ENCODE peak calls at places on chromosomes 12 and 14, in six cellular contexts. Y, V, G, E, P and C are unnamed samples.

GRCh38 chr12:24909667-24910066 is 39.2 kb downstream of the BCAT1 start:
- DNase-seq in G (no peak), P (no peak), V (no peak), Y (peak), E (peak), C (peak)

GRCh38 chr12:75020068-75020557 is 189.5 kb downstream of the KCNC2 start:
- DNase-seq in P (no peak), V (no peak), E (no peak), Y (no peak), G (no peak), C (no peak)

GRCh38 chr12:121346747-121347146 is 5.5 kb downstream of the ANAPC5 start:
- DNase-seq in Y (no peak), V (no peak), P (no peak), G (no peak), E (no peak), C (no peak)

GRCh38 chr12:116368196-116369194 is 91.0 kb upstream of the MED13L start:
- DNase-seq in G (no peak), V (no peak), P (no peak), Y (no peak), E (no peak), C (no peak)

GRCh38 chr14:71290960-71291466 is 383.8 kb downstream of the PCNX1 start:
- DNase-seq in P (peak), V (no peak), E (peak), Y (peak), G (peak), C (peak)

GRCh38 chr14:32012062-32012461 is 65.0 kb upstream of the ARHGAP5 start:
- DNase-seq in P (no peak), V (no peak), G (no peak), E (no peak), Y (no peak), C (no peak)

GRCh38 chr14:91947196-91948184 is at the start of gene FBLN5:
- DNase-seq in V (no peak), E (peak), G (peak), Y (no peak), P (no peak), C (no peak)

GRCh38 chr12:24109381-24110039 is 160.0 kb upstream of the SOX5 start:
- DNase-seq in V (no peak), Y (peak), E (peak), G (no peak), P (no peak), C (peak)

GRCh38 chr12:14273911-14274306 is 91.6 kb upstream of the ATF7IP start:
- DNase-seq in E (peak), Y (peak), G (no peak), V (no peak), P (no peak), C (no peak)

GRCh38 chr12:57737467-57738141 is 938 bp downstream of the AGAP2 start:
- DNase-seq in E (peak), G (no peak), P (no peak), Y (no peak), V (no peak), C (no peak)

GRCh38 chr12:105658389-105658788 is 327.9 kb downstream of the C12orf75 start:
- DNase-seq in P (no peak), G (no peak), V (no peak), E (no peak), Y (no peak), C (no peak)

GRCh38 chr14:79491161-79491560 is 720.1 kb downstream of the DIO2 start:
- DNase-seq in V (no peak), Y (no peak), G (no peak), P (no peak), E (no peak), C (no peak)

GRCh38 chr12:171276-171675 is 42.7 kb downstream of the SLC6A12 start:
- DNase-seq in V (no peak), G (no peak), E (no peak), P (no peak), Y (no peak), C (no peak)

GRCh38 chr14:38910092-38910491 is 192.9 kb downstream of the SEC23A start:
- DNase-seq in V (no peak), Y (no peak), G (no peak), P (no peak), E (no peak), C (no peak)

GRCh38 chr12:111412007-111412829 is 6.5 kb downstream of the SH2B3 start:
- DNase-seq in E (no peak), G (peak), V (no peak), P (no peak), Y (no peak), C (no peak)

GRCh38 chr14:59918824-59919581 is 941 bp upstream of the LRRC9 start:
- DNase-seq in Y (no peak), E (peak), V (peak), G (peak), P (no peak), C (peak)

GRCh38 chr12:104571328-104571727 is 114.6 kb downstream of the CHST11 start:
- DNase-seq in E (no peak), V (no peak), Y (peak), G (no peak), P (peak), C (no peak)

GRCh38 chr12:57740656-57741412 is 2.3 kb upstream of the AGAP2 start:
- DNase-seq in G (peak), P (peak), Y (peak), E (no peak), V (no peak), C (peak)

GRCh38 chr14:61321385-61322010 is at the start of gene PRKCH:
- DNase-seq in P (peak), Y (peak), G (peak), V (no peak), E (peak), C (peak)

GRCh38 chr12:31362115-31362758 is 36.3 kb upstream of the SINHCAF start:
- DNase-seq in V (peak), Y (peak), G (peak), P (peak), E (no peak), C (peak)

GRCh38 chr12:4584896-4585295 is 22.9 kb downstream of the DYRK4 start:
- DNase-seq in Y (no peak), P (no peak), G (no peak), V (no peak), E (no peak), C (no peak)

GRCh38 chr14:34685819-34686428 is 28.5 kb downstream of the CFL2 start:
- DNase-seq in P (no peak), Y (no peak), V (no peak), E (no peak), G (no peak), C (no peak)

GRCh38 chr12:6057693-6058092 is 66.8 kb downstream of the VWF start:
- DNase-seq in G (no peak), Y (no peak), P (no peak), E (no peak), V (no peak), C (no peak)

GRCh38 chr12:117096643-117097042 is 2.6 kb downstream of the TESC start:
- DNase-seq in G (no peak), P (no peak), E (no peak), V (no peak), Y (no peak), C (no peak)

GRCh38 chr12:67698711-67699603 is 50.4 kb downstream of the DYRK2 start:
- DNase-seq in P (peak), V (no peak), Y (peak), G (peak), E (peak), C (peak)

GRCh38 chr12:77943466-77943865 is 112.8 kb downstream of the NAV3 start:
- DNase-seq in G (no peak), V (no peak), E (peak), P (peak), Y (peak), C (no peak)

GRCh38 chr14:60315591-60315990 is 66.6 kb downstream of the PPM1A start:
- DNase-seq in V (no peak), E (no peak), P (no peak), Y (no peak), G (no peak), C (no peak)

GRCh38 chr14:24084439-24084838 is 9.7 kb upstream of the PCK2 start:
- DNase-seq in V (no peak), E (peak), G (no peak), P (no peak), Y (no peak), C (no peak)

GRCh38 chr12:130508847-130509246 is 171.2 kb downstream of the PIWIL1 start:
- DNase-seq in P (no peak), V (no peak), E (no peak), G (no peak), Y (no peak), C (no peak)

GRCh38 chr14:100362311-100362927 is 39.3 kb downstream of the SLC25A47 start:
- DNase-seq in G (no peak), P (no peak), Y (no peak), V (no peak), E (peak), C (no peak)

GRCh38 chr12:14714437-14714836 is 18.0 kb upstream of the GUCY2C start:
- DNase-seq in Y (no peak), G (no peak), P (no peak), V (no peak), E (no peak), C (no peak)

GRCh38 chr12:24049101-24049500 is 99.6 kb upstream of the SOX5 start:
- DNase-seq in E (no peak), Y (no peak), V (no peak), P (no peak), G (no peak), C (no peak)